ENCODE peak calls at places on chromosomes 13 and 19, in six cellular contexts. E is mammary epithelial cell, K is left ventricle myocardium inferior, A is lower lobe of right lung, X is caudate nucleus, V is AG04450. G is an unnamed sample.

GRCh38 chr13:54387607-54388006 is 1359.0 kb downstream of the OLFM4 start:
- DNase-seq in E (no peak), K (no peak), A (no peak), X (no peak), V (no peak), G (no peak)

GRCh38 chr19:30158893-30159245 is 213.3 kb upstream of the ZNF536 start:
- DNase-seq in E (no peak), K (no peak), A (no peak), X (no peak), V (no peak), G (no peak)

GRCh38 chr19:2055871-2056809 is 5.1 kb upstream of the MKNK2 start:
- DNase-seq in E (no peak), K (peak; percentile 71), A (no peak), X (no peak), V (no peak), G (peak; percentile 57)

GRCh38 chr13:113283904-113284303 is 13.1 kb upstream of the LAMP1 start:
- DNase-seq in E (no peak), K (no peak), A (no peak), X (no peak), V (no peak), G (no peak)

GRCh38 chr13:93079294-93079693 is 147.3 kb upstream of the GPC6 start:
- DNase-seq in E (peak; percentile 29), K (no peak), A (no peak), X (no peak), V (no peak), G (no peak)

GRCh38 chr13:26664942-26665341 is 95.6 kb downstream of the GPR12 start:
- DNase-seq in E (no peak), K (no peak), A (no peak), X (no peak), V (no peak), G (peak; percentile 12)

GRCh38 chr19:788821-789472 is 8.3 kb upstream of the PTBP1 start:
- DNase-seq in E (no peak), K (no peak), A (no peak), X (no peak), V (no peak), G (no peak)

GRCh38 chr13:101520672-101521071 is 68.2 kb downstream of the ITGBL1 start:
- DNase-seq in E (peak; percentile 69), K (no peak), A (no peak), X (no peak), V (peak; percentile 15), G (no peak)

GRCh38 chr19:51198641-51199040 is 26.2 kb upstream of the CD33 start:
- DNase-seq in E (no peak), K (no peak), A (no peak), X (no peak), V (no peak), G (no peak)

GRCh38 chr13:47933688-47934011 is 67.4 kb downstream of the SUCLA2 start:
- DNase-seq in E (peak; percentile 25), K (no peak), A (no peak), X (no peak), V (no peak), G (no peak)

GRCh38 chr13:107716241-107716640 is 499.1 kb downstream of the LIG4 start:
- DNase-seq in E (no peak), K (no peak), A (no peak), X (no peak), V (no peak), G (no peak)

GRCh38 chr13:111886217-111886945 is 180.6 kb upstream of the SOX1 start:
- DNase-seq in E (no peak), K (no peak), A (no peak), X (no peak), V (no peak), G (no peak)

GRCh38 chr19:1854542-1855039 is 6.3 kb upstream of the REXO1 start:
- DNase-seq in E (no peak), K (peak; percentile 74), A (peak; percentile 72), X (no peak), V (no peak), G (no peak)

GRCh38 chr19:46371371-46371901 is 24.5 kb downstream of the PPP5C start:
- DNase-seq in E (peak; percentile 27), K (no peak), A (no peak), X (no peak), V (no peak), G (no peak)

GRCh38 chr13:45433381-45433790 is 15.2 kb upstream of the SLC25A30 start:
- DNase-seq in E (no peak), K (no peak), A (no peak), X (no peak), V (no peak), G (no peak)

GRCh38 chr13:44382635-44383145 is 9.1 kb downstream of the SERP2 start:
- DNase-seq in E (no peak), K (no peak), A (no peak), X (no peak), V (no peak), G (no peak)

GRCh38 chr19:33519416-33519815 is 2.2 kb downstream of the PEPD start:
- DNase-seq in E (no peak), K (no peak), A (no peak), X (no peak), V (no peak), G (no peak)

GRCh38 chr19:18289471-18290066 is 8.1 kb upstream of the JUND start:
- DNase-seq in E (no peak), K (no peak), A (no peak), X (no peak), V (no peak), G (no peak)
- H3K27ac ChIP-seq in E (no peak overlapping the region), K (peak overlapping the region; percentile 98), A (peak overlapping the region; percentile 99), X (no peak overlapping the region), V (no peak overlapping the region), G (no peak overlapping the region)

GRCh38 chr13:71621152-71622124 is 245.6 kb downstream of the DACH1 start:
- DNase-seq in E (no peak), K (no peak), A (no peak), X (no peak), V (no peak), G (no peak)

GRCh38 chr13:71625694-71626093 is 241.3 kb downstream of the DACH1 start:
- DNase-seq in E (no peak), K (no peak), A (no peak), X (no peak), V (peak; percentile 59), G (no peak)

GRCh38 chr13:71626396-71626795 is 240.6 kb downstream of the DACH1 start:
- DNase-seq in E (no peak), K (no peak), A (no peak), X (no peak), V (no peak), G (no peak)

GRCh38 chr13:71624641-71625040 is 242.4 kb downstream of the DACH1 start:
- DNase-seq in E (no peak), K (no peak), A (no peak), X (no peak), V (no peak), G (no peak)

DNA sequence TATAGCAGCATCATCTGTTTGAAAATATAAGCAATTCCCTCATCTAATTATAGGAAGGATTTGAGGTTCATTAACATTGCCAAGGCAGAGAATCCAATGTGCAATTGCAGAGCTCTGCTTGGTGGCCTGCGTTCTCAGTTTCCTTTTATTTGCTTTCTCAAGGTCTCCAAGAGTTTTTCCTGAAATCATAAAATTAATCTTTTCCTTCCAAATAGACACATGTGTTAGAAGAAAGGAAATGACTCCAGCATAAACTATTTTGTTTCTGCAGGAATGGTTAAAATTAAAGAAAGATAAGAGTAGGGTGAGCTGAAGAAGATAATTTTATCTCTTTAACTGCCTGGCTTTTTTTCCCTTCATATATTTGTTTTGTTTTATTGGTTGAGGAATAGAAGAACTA is 241.8 kb downstream of the DACH1 start:
- DNase-seq in E (no peak), K (no peak), A (no peak), X (no peak), V (no peak), G (no peak)
- H3K27ac ChIP-seq in E (no peak overlapping the region), K (peak overlapping the region; percentile 73), A (no peak overlapping the region), X (no peak overlapping the region), V (no peak overlapping the region), G (no peak overlapping the region)

DNA sequence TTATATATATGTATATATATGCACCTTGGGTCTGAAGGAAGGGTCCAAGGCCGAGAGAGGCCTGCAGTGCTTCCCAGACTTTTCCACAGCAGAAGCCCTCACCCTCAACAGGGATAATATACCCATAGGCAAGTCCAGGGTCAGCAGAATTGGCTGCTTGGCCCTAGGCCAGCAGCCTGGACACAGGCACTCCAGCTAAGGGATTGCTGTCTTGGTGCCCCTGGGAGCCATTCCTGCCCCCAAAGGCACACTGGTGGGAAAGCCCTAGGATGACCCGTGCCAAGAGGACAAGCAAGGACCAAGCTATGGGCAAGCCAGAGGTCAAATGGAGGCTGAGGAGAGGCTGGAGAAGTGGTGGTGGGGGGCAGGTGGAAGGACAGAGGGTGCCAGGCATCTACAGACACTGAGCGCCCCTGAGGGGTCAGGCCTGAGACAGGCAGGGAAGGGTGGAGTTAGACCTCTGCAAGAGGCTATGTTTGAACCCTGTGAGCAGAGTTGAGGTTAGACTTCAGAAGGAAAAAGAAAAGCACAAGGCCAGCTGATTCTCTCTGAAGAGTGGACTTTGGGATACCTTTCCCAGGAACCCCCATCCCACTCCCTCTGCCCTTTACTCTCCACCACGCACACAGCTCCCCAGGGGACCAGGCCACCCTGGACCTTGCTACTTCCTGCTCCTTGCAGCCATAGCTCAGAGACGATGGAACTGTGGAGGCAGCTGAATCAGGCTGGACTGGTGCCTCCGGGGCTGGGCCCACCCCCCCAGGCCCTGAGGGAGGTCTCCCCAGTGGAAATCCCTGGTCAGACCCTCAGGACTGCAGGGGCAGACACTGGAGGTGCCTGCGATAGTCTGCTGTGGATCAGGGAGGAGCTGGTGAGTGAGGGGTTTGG is at the start of gene ERICH4:
- DNase-seq in E (no peak), K (no peak), A (no peak), X (no peak), V (no peak), G (no peak)
- H3K27ac ChIP-seq in E (no peak within 1 kb of the TSS), K (no peak within 1 kb of the TSS), A (no peak within 1 kb of the TSS), X (no peak within 1 kb of the TSS), V (no peak within 1 kb of the TSS), G (no peak within 1 kb of the TSS)

GRCh38 chr13:110554946-110555345 is 6.6 kb downstream of the RAB20 start:
- DNase-seq in E (no peak), K (no peak), A (no peak), X (no peak), V (no peak), G (no peak)

GRCh38 chr13:110554227-110554836 is 7.2 kb downstream of the RAB20 start:
- DNase-seq in E (no peak), K (no peak), A (no peak), X (no peak), V (no peak), G (no peak)

GRCh38 chr13:110557082-110557481 is 4.4 kb downstream of the RAB20 start:
- DNase-seq in E (no peak), K (no peak), A (no peak), X (no peak), V (no peak), G (no peak)

GRCh38 chr13:110556224-110556606 is 5.3 kb downstream of the RAB20 start:
- DNase-seq in E (no peak), K (no peak), A (no peak), X (no peak), V (no peak), G (no peak)

DNA sequence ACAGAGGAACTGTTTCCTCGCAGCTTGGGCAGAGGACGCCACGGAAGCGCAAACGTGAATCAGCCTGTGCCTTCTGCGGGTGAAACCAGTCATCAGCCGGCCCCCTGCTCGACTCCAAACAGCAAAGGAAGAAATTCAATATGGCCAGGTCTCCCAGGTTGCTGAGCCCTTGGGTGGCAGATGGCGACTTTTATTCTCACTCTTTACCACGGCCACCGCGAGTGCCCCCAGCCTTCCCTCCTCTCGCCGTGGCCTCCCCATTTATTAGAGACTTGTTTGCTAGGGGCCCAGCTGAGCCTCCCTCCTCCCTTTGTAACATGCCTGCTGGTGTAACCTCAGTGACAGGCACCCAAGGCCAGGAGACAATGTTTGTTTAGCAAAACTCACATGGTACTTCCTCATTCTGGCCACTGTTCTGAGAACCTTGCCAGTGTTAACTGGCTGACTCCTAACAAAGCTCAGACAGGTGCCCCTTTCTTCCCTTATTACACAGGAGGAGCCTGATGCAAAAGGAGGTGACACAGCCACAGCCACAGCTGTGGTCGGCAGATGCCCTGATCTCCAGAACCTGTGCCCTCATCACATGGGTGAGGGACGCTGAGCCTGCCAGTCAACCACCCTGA is 5.8 kb downstream of the RAB20 start:
- DNase-seq in E (no peak), K (no peak), A (no peak), X (no peak), V (no peak), G (peak; percentile 9)
- H3K27ac ChIP-seq in E (no peak overlapping the region), K (no peak overlapping the region), A (peak overlapping the region; percentile 93), X (no peak overlapping the region), V (no peak overlapping the region), G (no peak overlapping the region)

G was measured in OCI-LY7.